ENCODE peak calls at places on chromosomes 16 and 17, in ten cellular contexts. E is heart left ventricle, K is thoracic aorta, F is GM23338, R is hepatocyte, O is HCT116, G is esophagus muscularis mucosa, J is mesendoderm, M is neural progenitor cell, H is HAP-1. Y is an unnamed sample.
A peak's percentile ranks its signal among the peaks of the same experiment; 100 is the strongest.

GRCh38 chr16:66549284-66550131 is at the start of gene TK2:
- DNase-seq in E (peak; percentile 89), K (no peak), F (peak; percentile 84), R (peak; percentile 87), O (no peak), G (no peak), J (peak; percentile 80), M (peak; percentile 79), H (peak; percentile 40), Y (peak; percentile 36)

GRCh38 chr17:69060835-69061234 is at the start of gene ABCA9:
- DNase-seq in E (no peak), K (no peak), F (no peak), R (no peak), O (no peak), G (no peak), J (no peak), M (no peak), H (no peak), Y (no peak)

GRCh38 chr17:47652570-47652969 is 2.9 kb downstream of the KPNB1 start:
- DNase-seq in E (no peak), K (no peak), F (no peak), R (no peak), O (no peak), G (no peak), J (peak; percentile 30), M (peak; percentile 8), H (no peak), Y (no peak)

GRCh38 chr16:82681592-82681991 is 54.8 kb downstream of the CDH13 start:
- DNase-seq in E (no peak), K (no peak), F (no peak), R (peak; percentile 41), O (no peak), G (no peak), J (no peak), M (no peak), H (no peak), Y (no peak)

GRCh38 chr16:11064202-11064540 is 119.8 kb downstream of the CLEC16A start:
- DNase-seq in E (no peak), K (no peak), F (no peak), R (no peak), O (no peak), G (no peak), J (no peak), M (no peak), H (no peak), Y (no peak)

GRCh38 chr16:2086136-2086742 is 38.5 kb downstream of the TSC2 start:
- DNase-seq in E (no peak), K (no peak), F (no peak), R (no peak), O (no peak), G (no peak), J (no peak), M (no peak), H (no peak), Y (no peak)

GRCh38 chr16:54194008-54194731 is 92.4 kb downstream of the IRX3 start:
- DNase-seq in E (peak; percentile 93), K (peak; percentile 11), F (peak; percentile 71), R (no peak), O (no peak), G (no peak), J (peak; percentile 88), M (peak; percentile 55), H (no peak), Y (peak; percentile 36)

GRCh38 chr16:28873543-28874201 is 4.6 kb upstream of the ATP2A1 start:
- DNase-seq in E (no peak), K (no peak), F (peak; percentile 78), R (no peak), O (no peak), G (no peak), J (no peak), M (peak; percentile 46), H (no peak), Y (no peak)

GRCh38 chr17:80000955-80001354 is 34.7 kb downstream of the TBC1D16 start:
- DNase-seq in E (no peak), K (no peak), F (no peak), R (no peak), O (no peak), G (no peak), J (no peak), M (no peak), H (no peak), Y (no peak)

GRCh38 chr17:80002242-80002641 is 33.4 kb downstream of the TBC1D16 start:
- DNase-seq in E (no peak), K (no peak), F (no peak), R (no peak), O (no peak), G (no peak), J (no peak), M (no peak), H (no peak), Y (no peak)

GRCh38 chr17:80003969-80004368 is 31.7 kb downstream of the TBC1D16 start:
- DNase-seq in E (no peak), K (no peak), F (no peak), R (no peak), O (no peak), G (no peak), J (no peak), M (no peak), H (no peak), Y (no peak)

GRCh38 chr17:80001376-80001775 is 34.3 kb downstream of the TBC1D16 start:
- DNase-seq in E (no peak), K (no peak), F (no peak), R (no peak), O (no peak), G (no peak), J (no peak), M (no peak), H (no peak), Y (no peak)

DNA sequence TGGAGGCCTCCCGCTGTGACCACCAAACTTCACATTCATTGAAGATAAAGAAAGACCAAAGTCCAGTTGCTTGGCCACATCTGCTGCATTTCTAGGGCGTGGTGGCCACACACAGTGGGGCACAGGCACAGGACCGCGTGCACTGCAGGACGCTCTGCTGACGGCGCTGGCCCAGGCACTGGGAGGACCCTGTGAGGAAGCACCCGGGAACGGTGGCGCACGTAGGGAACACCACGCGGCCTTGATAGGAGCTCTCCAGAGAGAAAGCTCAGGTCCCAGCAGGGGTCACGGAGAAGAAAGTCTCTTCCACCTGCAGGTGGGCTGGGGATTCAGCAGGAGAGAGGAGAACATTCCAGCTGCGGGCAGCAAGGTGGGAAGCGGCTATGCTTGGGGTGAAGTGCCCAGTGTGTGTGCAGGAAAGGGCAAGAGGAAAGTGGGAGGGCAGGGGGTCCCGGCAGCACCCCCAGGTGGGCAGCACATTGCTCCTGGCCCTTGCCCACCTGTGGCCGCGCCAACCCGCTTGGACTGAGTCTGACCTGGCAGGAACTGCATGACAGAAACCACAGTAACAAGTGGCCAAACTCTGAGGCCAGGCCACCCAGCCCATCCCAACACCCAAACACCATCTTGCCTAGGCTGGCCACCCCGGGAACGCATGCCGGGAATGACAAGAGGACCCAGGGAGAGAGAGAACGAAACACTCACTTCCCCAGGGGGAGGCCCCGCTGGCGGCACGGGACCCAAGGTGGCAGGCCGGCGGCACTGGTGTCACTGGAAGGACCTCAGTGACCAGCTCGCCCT is 32.8 kb downstream of the TBC1D16 start:
- DNase-seq in E (no peak), K (no peak), F (no peak), R (peak; percentile 80), O (no peak), G (no peak), J (no peak), M (no peak), H (no peak), Y (no peak)
- H3K36me3 ChIP-seq in E (no peaks in the 10 kb centered on the region), K (no peaks in the 10 kb centered on the region), F (peaks cover 4% of the 10 kb centered on the region), R (no peaks in the 10 kb centered on the region), O (no peaks in the 10 kb centered on the region), G (peaks cover 31% of the 10 kb centered on the region), J (no peaks in the 10 kb centered on the region), M (no peaks in the 10 kb centered on the region), H (no peaks in the 10 kb centered on the region), Y (peaks cover 61% of the 10 kb centered on the region)

DNA sequence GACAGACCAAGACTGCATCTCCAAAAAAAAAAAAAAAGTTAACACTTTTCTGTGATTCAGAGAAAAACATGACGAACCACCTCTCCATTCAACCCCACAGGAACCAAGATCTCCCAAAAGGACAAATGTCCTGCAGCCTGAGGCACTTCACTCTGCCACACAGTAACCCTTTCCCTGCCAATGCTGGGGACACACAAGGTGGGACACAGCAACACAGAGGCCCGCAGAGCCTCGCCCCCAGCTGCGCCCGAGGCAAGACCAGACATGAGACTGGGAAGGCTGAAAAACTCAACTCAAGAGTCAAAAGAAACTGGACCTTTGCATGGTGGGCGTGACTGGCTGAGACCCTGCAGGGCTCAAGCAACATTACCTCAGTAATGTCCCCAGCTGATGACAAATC is 34.0 kb downstream of the FANCA start:
- DNase-seq in E (no peak), K (no peak), F (no peak), R (no peak), O (no peak), G (no peak), J (no peak), M (no peak), H (no peak), Y (no peak)
- H3K36me3 ChIP-seq in E (no peaks in the 10 kb centered on the region), K (no peaks in the 10 kb centered on the region), F (peaks cover 35% of the 10 kb centered on the region), R (no peaks in the 10 kb centered on the region), O (peaks cover 71% of the 10 kb centered on the region), G (no peaks in the 10 kb centered on the region), J (peaks cover 22% of the 10 kb centered on the region), M (no peaks in the 10 kb centered on the region), H (peaks cover 75% of the 10 kb centered on the region), Y (no peaks in the 10 kb centered on the region)

DNA sequence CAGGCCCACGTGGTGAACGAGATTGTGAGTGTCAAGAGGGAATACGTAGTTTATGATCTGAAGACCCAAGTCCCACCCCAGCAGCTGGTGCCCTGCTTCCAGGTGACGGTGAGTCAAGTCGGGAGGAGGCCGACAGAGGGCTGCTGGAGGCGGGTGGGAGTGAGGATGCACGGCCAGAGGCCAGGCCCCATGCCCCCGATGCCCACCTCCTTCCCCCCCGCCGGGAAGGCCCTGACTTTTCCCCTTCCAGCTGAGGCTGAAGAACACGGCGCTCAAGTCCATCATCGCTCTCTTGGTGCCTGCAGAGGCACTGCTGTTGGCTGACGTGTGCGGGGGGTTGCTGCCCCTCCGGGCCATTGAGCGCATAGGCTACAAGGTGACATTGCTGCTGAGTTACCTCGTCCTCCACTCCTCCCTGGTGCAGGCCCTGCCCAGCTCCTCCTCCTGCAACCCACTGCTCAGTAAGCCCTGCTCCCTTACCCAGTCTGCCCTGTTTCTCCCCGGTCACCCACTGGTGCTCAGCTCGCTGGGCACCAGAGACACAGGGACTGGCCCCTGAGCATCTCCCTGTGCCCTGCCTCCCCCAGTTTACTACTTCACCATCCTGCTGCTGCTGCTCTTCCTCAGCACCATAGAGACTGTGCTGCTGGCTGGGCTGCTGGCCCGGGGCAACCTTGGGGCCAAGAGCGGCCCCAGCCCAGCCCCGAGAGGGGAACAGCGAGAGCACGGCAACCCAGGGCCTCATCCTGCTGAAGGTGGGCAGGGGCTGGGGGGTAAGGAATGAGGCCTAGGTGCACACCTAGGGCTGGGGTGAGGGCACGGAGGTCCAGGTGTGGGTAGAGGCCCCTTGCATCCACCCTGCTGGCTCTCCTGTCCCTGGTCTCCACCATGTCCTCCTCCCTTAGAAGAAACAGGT is 2.6 kb downstream of the ZACN start:
- DNase-seq in E (peak; percentile 36), K (no peak), F (peak; percentile 46), R (no peak), O (no peak), G (no peak), J (peak; percentile 39), M (no peak), H (no peak), Y (no peak)
- H3K36me3 ChIP-seq in E (peaks cover 20% of the 10 kb centered on the region), K (peaks cover 18% of the 10 kb centered on the region), F (peaks cover 5% of the 10 kb centered on the region), R (no peaks in the 10 kb centered on the region), O (peaks cover 23% of the 10 kb centered on the region), G (peaks cover 48% of the 10 kb centered on the region), J (peaks cover 7% of the 10 kb centered on the region), M (no peaks in the 10 kb centered on the region), H (peaks cover 35% of the 10 kb centered on the region), Y (peaks cover 46% of the 10 kb centered on the region)

DNA sequence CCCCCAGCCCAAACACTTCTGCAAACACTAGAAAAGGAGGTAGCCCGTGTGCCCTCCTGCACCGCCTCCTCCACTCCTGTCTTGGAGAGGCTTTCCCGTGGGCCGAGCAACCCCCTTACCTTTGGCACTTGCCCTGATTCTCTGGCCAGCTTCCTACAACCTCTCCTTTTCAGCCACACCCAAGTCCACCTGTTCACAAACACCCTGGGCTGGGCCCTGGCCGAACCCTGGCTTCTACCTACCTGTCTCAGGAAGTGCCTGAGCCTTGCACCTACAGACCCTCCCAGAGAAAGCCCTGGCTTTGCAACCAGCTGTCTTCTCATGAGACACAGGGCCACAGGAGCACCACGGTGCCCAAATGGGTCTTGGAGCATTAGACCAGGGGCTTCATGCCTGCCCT is 2.0 kb upstream of the ANTKMT start:
- DNase-seq in E (no peak), K (no peak), F (no peak), R (no peak), O (no peak), G (no peak), J (no peak), M (no peak), H (no peak), Y (no peak)
- H3K36me3 ChIP-seq in E (no peaks in the 10 kb centered on the region), K (no peaks in the 10 kb centered on the region), F (no peaks in the 10 kb centered on the region), R (no peaks in the 10 kb centered on the region), O (no peaks in the 10 kb centered on the region), G (peaks cover 6% of the 10 kb centered on the region), J (no peaks in the 10 kb centered on the region), M (no peaks in the 10 kb centered on the region), H (peaks cover 20% of the 10 kb centered on the region), Y (no peaks in the 10 kb centered on the region)

Y was measured in tibial nerve.